ENCODE peak calls at places on chromosomes 2 and 18, in ten cellular contexts. Q is lung; A is psoas muscle; L is Peyer's patch; F is K562; V is astrocyte; J is CD4-positive, alpha-beta memory T cell; D is iPS DF 6.9; E is transverse colon; M is stomach. O is an unnamed sample. For H3K9me3, the result is how much of the 10 kb centered on the place peaks cover.

GRCh38 chr2:222518570-222519381 is 94.4 kb downstream of the SGPP2 start:
- DNase-seq in V (peak), E (peak), J (no peak), F (no peak), Q (peak), M (peak), A (no peak), L (peak), D (no peak), O (no peak)

GRCh38 chr2:31440764-31441163 is 26.2 kb upstream of the XDH start:
- DNase-seq in L (no peak), V (peak), J (no peak), M (no peak), A (no peak), F (no peak), E (no peak), D (no peak), Q (no peak), O (no peak)

GRCh38 chr2:113053666-113054435 is 1.2 kb upstream of the IL36B start:
- DNase-seq in E (no peak), L (no peak), J (no peak), M (no peak), V (no peak), F (no peak), D (no peak), Q (peak), A (no peak), O (peak)

GRCh38 chr18:24118750-24119577 is 19.9 kb upstream of the CABYR start:
- DNase-seq in V (peak), J (peak), D (no peak), E (peak), L (peak), F (peak), Q (peak), M (peak), A (peak), O (no peak)

GRCh38 chr2:8264981-8265380 is 416.9 kb upstream of the ID2 start:
- DNase-seq in E (no peak), D (no peak), J (no peak), A (no peak), Q (no peak), V (no peak), F (no peak), L (no peak), M (no peak), O (no peak)

GRCh38 chr2:160375037-160375436 is 118.6 kb downstream of the RBMS1 start:
- DNase-seq in J (no peak), F (no peak), M (no peak), Q (no peak), L (no peak), A (no peak), D (no peak), E (no peak), V (peak), O (no peak)

GRCh38 chr2:31987454-31987853 is 23.4 kb downstream of the MEMO1 start:
- DNase-seq in V (peak), F (no peak), D (no peak), E (no peak), J (no peak), Q (no peak), M (no peak), L (no peak), A (peak), O (no peak)

GRCh38 chr2:1556776-1557466 is 143.7 kb downstream of the TPO start:
- DNase-seq in F (no peak), L (no peak), E (no peak), Q (no peak), D (no peak), J (no peak), V (peak), A (peak), M (no peak), O (no peak)

GRCh38 chr18:32318581-32318980 is 128.7 kb downstream of the MEP1B start:
- DNase-seq in Q (no peak), F (no peak), A (no peak), D (no peak), L (no peak), J (no peak), M (no peak), V (no peak), E (no peak), O (no peak)

GRCh38 chr2:205685314-205686230 is 3.3 kb downstream of the NRP2 start:
- DNase-seq in M (peak), J (no peak), Q (peak), A (peak), E (no peak), V (peak), F (no peak), L (peak), D (no peak), O (no peak)

GRCh38 chr18:3262234-3263171 is 570 bp downstream of the MYL12B start:
- DNase-seq in E (no peak), V (peak), M (no peak), Q (no peak), J (peak), F (peak), D (no peak), L (no peak), A (no peak), O (no peak)

GRCh38 chr2:19547321-19547720 is 188.9 kb upstream of the OSR1 start:
- DNase-seq in D (no peak), Q (no peak), M (no peak), L (no peak), J (no peak), A (no peak), V (peak), E (no peak), F (no peak), O (no peak)

GRCh38 chr2:86221066-86221684 is 21.9 kb downstream of the MRPL35 start:
- DNase-seq in M (peak), A (peak), V (peak), L (no peak), Q (no peak), D (peak), E (peak), F (peak), J (peak), O (no peak)

GRCh38 chr18:44841769-44842587 is 161.3 kb downstream of the SETBP1 start:
- DNase-seq in Q (no peak), L (no peak), E (no peak), A (no peak), V (no peak), J (no peak), D (no peak), F (no peak), M (no peak), O (no peak)

GRCh38 chr18:44842588-44843412 is 162.1 kb downstream of the SETBP1 start:
- DNase-seq in D (no peak), V (no peak), J (no peak), Q (no peak), A (no peak), M (no peak), L (no peak), E (no peak), F (no peak), O (no peak)

GRCh38 chr18:44846450-44846849 is 165.8 kb downstream of the SETBP1 start:
- DNase-seq in D (no peak), V (no peak), J (no peak), Q (no peak), A (no peak), L (no peak), F (no peak), E (no peak), M (no peak), O (no peak)

GRCh38 chr18:44841221-44841620 is 160.5 kb downstream of the SETBP1 start:
- DNase-seq in J (no peak), F (no peak), L (no peak), V (peak), A (no peak), Q (no peak), E (no peak), M (no peak), D (no peak), O (no peak)

GRCh38 chr18:44844486-44844885 is 163.8 kb downstream of the SETBP1 start:
- DNase-seq in Q (no peak), A (no peak), E (no peak), L (no peak), V (no peak), F (no peak), J (no peak), D (no peak), M (no peak), O (no peak)
- H3K27ac ChIP-seq in Q (no peak), A (no peak), E (no peak), L (no peak), V (no peak), F (no peak), J (no peak), D (no peak), M (no peak), O (no peak)

GRCh38 chr2:125564471-125564870 is 1091.5 kb upstream of the GYPC start:
- DNase-seq in Q (no peak), L (no peak), M (no peak), V (no peak), A (no peak), F (no peak), E (no peak), D (no peak), J (no peak), O (no peak)

GRCh38 chr2:125566422-125566821 is 1089.5 kb upstream of the GYPC start:
- DNase-seq in E (no peak), V (no peak), L (no peak), J (no peak), M (no peak), A (no peak), D (no peak), Q (no peak), F (no peak), O (no peak)

GRCh38 chr2:125560855-125561254 is 1095.1 kb upstream of the GYPC start:
- DNase-seq in D (no peak), Q (no peak), V (no peak), A (no peak), L (no peak), F (no peak), E (peak), M (no peak), J (no peak), O (no peak)

GRCh38 chr2:125561302-125561701 is 1094.7 kb upstream of the GYPC start:
- DNase-seq in L (no peak), E (peak), Q (no peak), V (no peak), M (no peak), J (no peak), F (no peak), A (no peak), D (no peak), O (no peak)

GRCh38 chr2:125562924-125563323 is 1093.0 kb upstream of the GYPC start:
- DNase-seq in D (no peak), J (no peak), E (no peak), A (no peak), V (no peak), L (no peak), Q (no peak), M (no peak), F (no peak), O (no peak)
- H3K9me3 ChIP-seq in D (under half), J (under half), E (under half), A (under half), V (under half), L (under half), Q (under half), M (under half), F (under half), O (under half)

GRCh38 chr2:186718122-186718521 is 24.3 kb downstream of the FAM171B start:
- DNase-seq in J (no peak), V (no peak), D (no peak), L (no peak), E (no peak), A (no peak), Q (no peak), M (no peak), F (no peak), O (no peak)
- H3K4me3 ChIP-seq in J (no peak), V (no peak), D (no peak), L (no peak), E (no peak), A (no peak), Q (no peak), M (no peak), F (no peak), O (no peak)

DNA sequence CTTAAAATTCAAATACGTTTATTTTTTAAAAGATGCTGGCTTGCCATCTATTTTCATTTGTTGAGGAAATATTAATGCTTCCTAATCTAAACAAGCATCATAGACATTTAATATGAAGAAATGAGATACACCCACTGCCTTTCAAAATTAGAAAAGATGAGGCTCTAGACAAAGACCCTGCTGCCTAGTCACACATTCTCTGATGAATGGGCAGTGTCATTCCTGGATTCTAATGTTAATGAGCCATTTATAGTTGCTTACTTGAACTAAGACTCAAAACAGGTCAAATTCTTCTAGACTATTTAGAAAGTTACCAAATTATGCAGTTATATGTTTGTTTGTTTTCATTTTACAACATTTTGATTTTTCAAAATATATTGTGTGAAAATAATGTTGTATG is 237.6 kb downstream of the CDH7 start:
- DNase-seq in A (no peak), L (no peak), Q (no peak), D (no peak), M (no peak), F (no peak), E (no peak), J (no peak), V (no peak), O (no peak)
- H3K27ac ChIP-seq in A (no peak), L (no peak), Q (no peak), D (no peak), M (no peak), F (no peak), E (no peak), J (no peak), V (no peak), O (no peak)

O was measured in vagina.